ENCODE peak calls at places on chromosomes 13 and 19, in ten cellular contexts. Q is suprapubic skin, P is ovary, Y is Peyer's patch, S is thyroid gland, J is sigmoid colon, U is K562, W is body of pancreas, C is upper lobe of left lung, T is tibial nerve. N is an unnamed sample.

GRCh38 chr13:84400711-84401110 is 518.4 kb upstream of the SLITRK1 start:
- DNase-seq in C (no peak), Y (no peak), T (no peak), J (no peak), Q (no peak), P (no peak), W (no peak), U (no peak), S (no peak), N (no peak)

GRCh38 chr13:43307921-43308433 is 284.6 kb downstream of the DNAJC15 start:
- DNase-seq in U (peak), T (peak), J (peak), C (no peak), Q (peak), Y (peak), S (peak), P (peak), W (peak), N (peak)

GRCh38 chr19:42091300-42092266 is 15.6 kb downstream of the ZNF574 start:
- DNase-seq in P (no peak), Q (no peak), U (peak), S (no peak), J (no peak), C (peak), T (no peak), Y (peak), W (no peak), N (peak)

GRCh38 chr13:64471916-64472315 is 2758.2 kb downstream of the PCDH9 start:
- DNase-seq in J (no peak), Y (no peak), P (no peak), W (no peak), S (no peak), C (no peak), Q (no peak), T (no peak), U (no peak), N (no peak)

GRCh38 chr19:48696353-48697010 is 711 bp downstream of the FUT2 start:
- DNase-seq in P (no peak), J (no peak), T (no peak), Y (no peak), S (no peak), Q (no peak), C (no peak), U (no peak), W (peak), N (peak)

GRCh38 chr13:28533441-28534166 is 38.7 kb upstream of the FLT1 start:
- DNase-seq in T (no peak), W (no peak), J (no peak), C (no peak), Y (no peak), U (no peak), Q (no peak), S (no peak), P (no peak), N (no peak)

GRCh38 chr13:45086484-45086883 is 33.8 kb upstream of the GTF2F2 start:
- DNase-seq in T (no peak), J (no peak), S (no peak), W (no peak), C (no peak), P (no peak), Q (no peak), U (no peak), Y (no peak), N (no peak)

GRCh38 chr13:86193281-86193680 is 394.1 kb upstream of the SLITRK6 start:
- DNase-seq in S (no peak), Q (no peak), Y (no peak), W (no peak), C (no peak), P (no peak), U (no peak), T (no peak), J (no peak), N (no peak)

GRCh38 chr13:48043789-48044503 is 6.4 kb downstream of the NUDT15 start:
- DNase-seq in T (no peak), J (no peak), C (no peak), Y (no peak), Q (no peak), U (no peak), P (no peak), W (no peak), S (no peak), N (no peak)

GRCh38 chr13:38210928-38211596 is 138.6 kb upstream of the UFM1 start:
- DNase-seq in W (no peak), T (no peak), J (no peak), P (no peak), Q (no peak), U (no peak), Y (no peak), C (no peak), S (no peak), N (no peak)

GRCh38 chr13:112702983-112703379 is 13.1 kb downstream of the ATP11A start:
- DNase-seq in S (no peak), P (no peak), W (no peak), J (peak), Q (no peak), T (no peak), Y (peak), U (no peak), C (no peak), N (no peak)

GRCh38 chr13:30745917-30746686 is 10.8 kb downstream of the ALOX5AP start:
- DNase-seq in U (no peak), S (no peak), Y (peak), T (no peak), W (no peak), P (no peak), Q (no peak), J (no peak), C (no peak), N (no peak)

GRCh38 chr19:489418-490196 is 6.7 kb upstream of the MADCAM1 start:
- DNase-seq in Y (no peak), C (peak), U (no peak), P (no peak), T (no peak), Q (no peak), W (no peak), J (no peak), S (peak), N (no peak)

GRCh38 chr19:15251010-15251748 is 18.9 kb upstream of the EPHX3 start:
- DNase-seq in S (no peak), T (no peak), P (no peak), W (no peak), U (no peak), C (no peak), Y (no peak), J (no peak), Q (no peak), N (no peak)

GRCh38 chr19:6750062-6750461 is 10.6 kb downstream of the TRIP10 start:
- DNase-seq in C (peak), W (no peak), J (peak), U (no peak), T (no peak), Q (no peak), Y (no peak), S (no peak), P (no peak), N (no peak)

GRCh38 chr13:71801781-71802180 is 65.2 kb downstream of the DACH1 start:
- DNase-seq in Q (no peak), J (no peak), W (no peak), T (no peak), Y (no peak), U (no peak), S (no peak), C (no peak), P (no peak), N (no peak)

GRCh38 chr19:34316741-34317241 is 48.2 kb upstream of the GPI start:
- DNase-seq in J (peak), S (no peak), W (no peak), P (no peak), C (no peak), Y (peak), U (peak), Q (no peak), T (no peak), N (no peak)

GRCh38 chr19:862529-863304 is 3.3 kb downstream of the CFD start:
- DNase-seq in S (peak), C (peak), J (no peak), P (peak), Q (no peak), W (peak), Y (peak), T (peak), U (peak), N (peak)

GRCh38 chr13:48160879-48161278 is 66.0 kb upstream of the MED4 start:
- DNase-seq in W (no peak), J (no peak), S (no peak), U (peak), P (no peak), Q (no peak), T (peak), C (no peak), Y (no peak), N (no peak)

GRCh38 chr13:44652223-44652622 is 76.1 kb upstream of the TSC22D1 start:
- DNase-seq in J (no peak), Y (no peak), U (no peak), W (no peak), Q (no peak), T (no peak), C (no peak), S (no peak), P (no peak), N (no peak)

GRCh38 chr13:77239312-77239711 is 87.6 kb downstream of the MYCBP2 start:
- DNase-seq in T (no peak), C (no peak), J (no peak), U (no peak), Y (no peak), Q (no peak), S (no peak), P (no peak), W (no peak), N (no peak)

GRCh38 chr19:45161715-45162463 is 1.1 kb upstream of the NKPD1 start:
- DNase-seq in J (no peak), Q (no peak), U (peak), W (peak), S (no peak), P (peak), T (no peak), C (peak), Y (no peak), N (peak)

GRCh38 chr19:46744005-46744691 is 1.7 kb upstream of the FKRP start:
- DNase-seq in T (no peak), Q (no peak), U (no peak), J (no peak), S (no peak), P (no peak), W (no peak), Y (no peak), C (no peak), N (no peak)

GRCh38 chr19:46746281-46746965 is at the start of gene STRN4:
- DNase-seq in Y (peak), C (peak), J (no peak), U (peak), S (peak), Q (no peak), W (peak), T (no peak), P (peak), N (peak)

GRCh38 chr19:46745030-46745429 is 827 bp upstream of the FKRP start:
- DNase-seq in C (no peak), S (no peak), Q (no peak), P (no peak), U (no peak), Y (no peak), T (no peak), J (no peak), W (no peak), N (no peak)

GRCh38 chr19:46748325-46749109 is 2.3 kb upstream of the STRN4 start:
- DNase-seq in Y (peak), Q (no peak), W (peak), S (peak), P (no peak), J (no peak), U (peak), T (peak), C (no peak), N (peak)

GRCh38 chr19:46745521-46746280 is at the start of gene FKRP:
- DNase-seq in S (no peak), Y (no peak), J (no peak), P (no peak), U (peak), W (no peak), Q (no peak), T (no peak), C (peak), N (peak)
- TF ChIP-seq POLR2A in S (no peak), Y (no peak), J (no peak), P (peak), U (no peak), W (peak), Q (no peak), T (no peak), C (no peak), N (no peak)

DNA sequence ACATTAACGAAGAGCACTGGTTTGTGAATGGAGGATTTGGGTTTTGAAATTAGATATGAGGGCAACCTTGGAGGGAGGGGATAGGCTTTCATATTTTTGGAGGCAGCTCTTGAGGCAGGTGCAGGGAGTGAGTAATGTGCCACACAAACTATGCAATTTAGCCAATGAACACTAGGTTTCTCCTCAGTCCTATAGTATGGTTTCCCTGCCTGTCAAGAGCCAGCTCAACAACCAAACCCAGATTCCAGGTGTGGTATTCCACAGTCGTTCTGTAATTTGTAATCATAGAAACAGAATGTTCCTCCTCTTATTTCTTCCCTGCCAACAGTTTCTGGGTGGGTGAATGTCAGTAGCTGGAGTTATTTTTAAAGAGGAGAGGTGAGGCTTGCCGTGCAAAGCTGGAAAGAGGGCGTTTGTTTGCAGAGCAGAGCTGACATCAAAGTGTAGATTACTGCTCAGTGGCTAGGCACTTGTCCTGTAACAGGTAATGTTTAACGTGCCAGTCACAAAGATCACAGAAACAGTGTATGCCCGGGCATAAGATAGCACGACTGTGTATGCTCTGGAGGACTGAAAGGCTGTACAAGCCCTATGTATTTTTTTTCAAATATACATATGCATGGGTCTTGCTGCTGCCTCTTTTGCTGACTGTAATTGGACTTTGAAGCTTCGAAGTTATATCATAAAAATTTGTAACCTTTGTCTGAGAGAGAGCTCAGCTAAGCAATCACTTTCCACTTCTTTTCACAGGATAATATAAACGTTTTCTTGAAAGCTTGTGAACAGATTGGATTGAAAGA is 124.3 kb downstream of the LMO7 start:
- DNase-seq in U (no peak), Q (no peak), Y (peak), T (no peak), S (peak), W (peak), C (no peak), J (no peak), P (no peak), N (peak)
- TF ChIP-seq CTCF in U (no peak), Q (peak), Y (no peak), T (no peak), S (no peak), W (no peak), C (peak), J (no peak), P (no peak), N (peak)

GRCh38 chr19:8184274-8184673 is 24.9 kb upstream of the CERS4 start:
- DNase-seq in S (no peak), Y (no peak), T (no peak), U (no peak), P (no peak), C (no peak), W (no peak), Q (no peak), J (no peak), N (no peak)

GRCh38 chr19:8180018-8180417 is 29.2 kb upstream of the CERS4 start:
- DNase-seq in Y (no peak), U (no peak), C (no peak), W (peak), Q (no peak), S (no peak), P (no peak), T (no peak), J (no peak), N (peak)

GRCh38 chr19:8185343-8186068 is 23.7 kb upstream of the CERS4 start:
- DNase-seq in W (no peak), U (no peak), P (no peak), T (no peak), J (no peak), Q (no peak), C (no peak), Y (no peak), S (no peak), N (no peak)
- TF ChIP-seq POLR2A in W (no peak), U (no peak), P (no peak), T (no peak), J (no peak), Q (no peak), C (no peak), Y (no peak), S (no peak), N (no peak)

DNA sequence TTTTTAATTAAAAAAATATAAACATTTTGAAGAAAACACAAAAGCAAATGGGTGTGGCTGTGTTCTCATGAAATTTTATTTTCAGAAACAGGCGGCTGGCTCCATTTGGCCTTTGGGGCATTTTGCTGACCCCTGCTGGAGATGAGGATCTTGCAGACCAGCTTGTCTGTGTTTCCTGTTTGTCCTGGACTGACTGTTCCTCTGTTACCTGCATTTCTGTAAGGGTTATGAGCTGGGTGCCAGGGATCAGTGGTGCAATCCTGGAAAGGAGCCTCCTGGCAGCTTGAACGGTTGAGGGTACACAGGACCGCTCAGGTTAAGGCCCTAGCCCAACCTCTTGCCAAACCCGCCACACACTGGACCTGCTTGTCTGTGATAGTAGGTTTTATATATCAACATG is 49.9 kb downstream of the ZNF787 start:
- DNase-seq in S (no peak), C (no peak), J (no peak), Y (no peak), Q (no peak), T (no peak), P (no peak), W (no peak), U (peak), N (no peak)
- TF ChIP-seq CTCF in S (no peak), C (no peak), J (no peak), Y (no peak), Q (no peak), T (no peak), P (no peak), W (no peak), U (peak), N (no peak)

N was measured in stomach.